ENCODE peak calls at places on chromosomes 2 and 18, in nine cellular contexts. J, O, R, A, E, B, X, N and G are unnamed samples.
A peak's percentile ranks its signal among the peaks of the same experiment; 100 is the strongest.

GRCh38 chr2:21812766-21813165 is 689.0 kb downstream of the TDRD15 start:
- DNase-seq in N (no peak), R (no peak), E (no peak), O (no peak), X (no peak), A (no peak), B (no peak), J (no peak), G (no peak)

GRCh38 chr2:42569116-42569711 is 782 bp downstream of the MTA3 start:
- DNase-seq in R (peak; percentile 28), X (peak; percentile 29), O (no peak), A (peak; percentile 13), N (peak; percentile 8), B (no peak), J (no peak), E (peak; percentile 56), G (no peak)

GRCh38 chr18:79379931-79380815 is 15.6 kb upstream of the NFATC1 start:
- DNase-seq in A (no peak), O (no peak), E (no peak), R (no peak), B (no peak), J (no peak), N (no peak), X (no peak), G (no peak)

GRCh38 chr18:6748241-6748640 is 18.7 kb downstream of the ARHGAP28 start:
- DNase-seq in R (no peak), A (no peak), E (no peak), J (no peak), X (no peak), N (no peak), B (no peak), O (no peak), G (no peak)

GRCh38 chr2:169109502-169110409 is 40.4 kb downstream of the DHRS9 start:
- DNase-seq in X (peak; percentile 51), B (peak; percentile 83), R (peak; percentile 79), E (peak; percentile 75), A (no peak), O (no peak), N (peak; percentile 65), J (peak; percentile 52), G (peak; percentile 89)

GRCh38 chr2:36462311-36462710 is 106.7 kb downstream of the CRIM1 start:
- DNase-seq in N (no peak), A (no peak), R (no peak), E (no peak), B (no peak), J (no peak), X (no peak), O (no peak), G (no peak)

GRCh38 chr2:200635251-200635650 is 49.4 kb downstream of the AOX1 start:
- DNase-seq in E (peak; percentile 63), O (no peak), N (no peak), B (no peak), A (no peak), R (no peak), X (no peak), J (no peak), G (no peak)

GRCh38 chr2:117762454-117762853 is 52.0 kb upstream of the DDX18 start:
- DNase-seq in N (no peak), A (no peak), E (no peak), B (no peak), O (no peak), X (no peak), R (no peak), J (no peak), G (no peak)

GRCh38 chr2:198715304-198715703 is 742.4 kb downstream of the SATB2 start:
- DNase-seq in A (no peak), X (no peak), B (no peak), E (no peak), R (no peak), O (no peak), N (no peak), J (no peak), G (no peak)

GRCh38 chr2:121944072-121944829 is 188.8 kb downstream of the TSN start:
- DNase-seq in B (no peak), E (peak; percentile 95), X (peak; percentile 99), N (no peak), J (no peak), O (peak; percentile 55), R (no peak), A (peak; percentile 4), G (no peak)

GRCh38 chr2:214533511-214533910 is 122.7 kb downstream of the VWC2L start:
- DNase-seq in X (peak; percentile 6), J (no peak), R (no peak), O (no peak), B (no peak), A (no peak), E (no peak), N (no peak), G (no peak)

GRCh38 chr2:170226216-170226615 is 48.3 kb downstream of the MYO3B start:
- DNase-seq in R (no peak), X (no peak), A (no peak), J (no peak), O (no peak), B (no peak), N (no peak), E (no peak), G (no peak)

GRCh38 chr2:175441361-175441760 is 259.9 kb upstream of the ATP5MC3 start:
- DNase-seq in X (no peak), N (no peak), B (no peak), O (no peak), E (no peak), J (no peak), A (no peak), R (no peak), G (no peak)

GRCh38 chr2:53562407-53562806 is 205.2 kb upstream of the CHAC2 start:
- DNase-seq in N (no peak), O (no peak), J (no peak), R (no peak), E (no peak), B (no peak), A (no peak), X (no peak), G (no peak)

GRCh38 chr2:39109543-39109942 is 11.3 kb downstream of the SOS1 start:
- DNase-seq in E (no peak), B (no peak), O (no peak), A (no peak), N (no peak), R (no peak), X (no peak), J (no peak), G (no peak)

GRCh38 chr18:56831988-56832387 is 180.8 kb downstream of the WDR7 start:
- DNase-seq in R (no peak), B (no peak), J (no peak), X (no peak), N (no peak), A (no peak), E (no peak), O (no peak), G (no peak)

GRCh38 chr2:167933097-167933814 is 314.1 kb downstream of the STK39 start:
- DNase-seq in B (no peak), O (no peak), E (no peak), A (no peak), J (no peak), R (no peak), X (no peak), N (no peak), G (no peak)

GRCh38 chr18:70386582-70386981 is 97.7 kb downstream of the SOCS6 start:
- DNase-seq in A (no peak), N (no peak), J (no peak), O (no peak), E (no peak), B (no peak), X (no peak), R (no peak), G (no peak)

GRCh38 chr2:222057249-222058073 is 241.3 kb downstream of the PAX3 start:
- DNase-seq in X (peak; percentile 15), N (peak; percentile 1), A (no peak), J (no peak), O (no peak), B (no peak), E (peak; percentile 52), R (no peak), G (no peak)

GRCh38 chr2:220277445-220277960 is 650.1 kb downstream of the SLC4A3 start:
- DNase-seq in B (peak; percentile 61), R (peak; percentile 59), E (peak; percentile 94), A (peak; percentile 61), O (peak; percentile 94), J (no peak), X (peak; percentile 71), N (no peak), G (no peak)